ENCODE peak calls at places on chromosomes 11 and 22, in eight cellular contexts. D, Z, Q, M, P, V, X and Y are unnamed samples.
A peak's percentile ranks its signal among the peaks of the same experiment; 100 is the strongest.

GRCh38 chr11:131644204-131644603 is 273.8 kb downstream of the NTM start:
- DNase-seq in D (no peak), Z (no peak), Q (no peak), M (no peak), P (peak; percentile 22), V (no peak), X (no peak), Y (no peak)

GRCh38 chr11:34380696-34381095 is 22.9 kb upstream of the ABTB2 start:
- DNase-seq in D (peak; percentile 85), Z (peak; percentile 66), Q (peak; percentile 95), M (peak; percentile 53), P (no peak), V (no peak), X (peak; percentile 31), Y (no peak)

GRCh38 chr22:29257751-29258181 is 10.0 kb downstream of the RHBDD3 start:
- DNase-seq in D (no peak), Z (no peak), Q (no peak), M (no peak), P (no peak), V (no peak), X (no peak), Y (no peak)

GRCh38 chr22:21624880-21625791 is 4.7 kb downstream of the YDJC start:
- DNase-seq in D (no peak), Z (no peak), Q (no peak), M (no peak), P (no peak), V (no peak), X (no peak), Y (peak; percentile 62)

GRCh38 chr11:2912498-2912897 is 16.7 kb downstream of the PHLDA2 start:
- DNase-seq in D (peak; percentile 96), Z (peak; percentile 86), Q (peak; percentile 96), M (peak; percentile 85), P (peak; percentile 91), V (peak; percentile 28), X (peak; percentile 69), Y (no peak)

GRCh38 chr22:23673826-23674690 is 16.8 kb upstream of the RGL4 start:
- DNase-seq in D (no peak), Z (no peak), Q (no peak), M (no peak), P (peak; percentile 65), V (no peak), X (no peak), Y (no peak)

GRCh38 chr11:2415601-2416380 is 15.2 kb downstream of the TSSC4 start:
- DNase-seq in D (no peak), Z (no peak), Q (no peak), M (no peak), P (no peak), V (no peak), X (no peak), Y (peak; percentile 77)

GRCh38 chr11:72789493-72790131 is 4.2 kb downstream of the STARD10 start:
- DNase-seq in D (peak; percentile 29), Z (peak; percentile 72), Q (peak; percentile 75), M (peak; percentile 52), P (no peak), V (no peak), X (no peak), Y (no peak)

GRCh38 chr22:36486619-36487384 is 5.4 kb upstream of the TXN2 start:
- DNase-seq in D (peak; percentile 47), Z (peak; percentile 47), Q (peak; percentile 56), M (peak; percentile 68), P (peak; percentile 91), V (peak; percentile 43), X (peak; percentile 53), Y (peak; percentile 82)

GRCh38 chr11:84384637-84385227 is 1098.6 kb upstream of the CCDC90B start:
- DNase-seq in D (peak; percentile 28), Z (peak; percentile 30), Q (peak; percentile 73), M (peak; percentile 34), P (peak; percentile 79), V (peak; percentile 44), X (peak; percentile 30), Y (peak; percentile 82)

GRCh38 chr22:36762687-36763260 is 13.1 kb downstream of the IFT27 start:
- DNase-seq in D (no peak), Z (peak; percentile 7), Q (no peak), M (peak; percentile 68), P (peak; percentile 22), V (no peak), X (no peak), Y (peak; percentile 27)

GRCh38 chr22:50548046-50548912 is 2.6 kb downstream of the KLHDC7B start:
- DNase-seq in D (no peak), Z (no peak), Q (no peak), M (no peak), P (no peak), V (no peak), X (no peak), Y (peak; percentile 84)

GRCh38 chr11:67596753-67597300 is 9.9 kb upstream of the NDUFV1 start:
- DNase-seq in D (no peak), Z (no peak), Q (no peak), M (no peak), P (no peak), V (no peak), X (no peak), Y (no peak)

GRCh38 chr22:31206896-31207687 is 5.0 kb upstream of the LIMK2 start:
- DNase-seq in D (peak; percentile 69), Z (no peak), Q (peak; percentile 83), M (no peak), P (no peak), V (no peak), X (no peak), Y (no peak)

GRCh38 chr11:132504501-132505041 is 1027.7 kb downstream of the OPCML start:
- DNase-seq in D (no peak), Z (no peak), Q (no peak), M (no peak), P (peak; percentile 62), V (no peak), X (no peak), Y (no peak)

GRCh38 chr11:71169328-71169727 is 83.0 kb downstream of the SHANK2 start:
- DNase-seq in D (no peak), Z (no peak), Q (no peak), M (no peak), P (no peak), V (no peak), X (no peak), Y (no peak)

GRCh38 chr11:88315981-88316441 is 21.5 kb downstream of the CTSC start:
- DNase-seq in D (peak; percentile 73), Z (no peak), Q (peak; percentile 54), M (no peak), P (no peak), V (no peak), X (no peak), Y (no peak)

GRCh38 chr11:3134651-3135490 is 30.2 kb downstream of the OSBPL5 start:
- DNase-seq in D (no peak), Z (no peak), Q (no peak), M (no peak), P (peak; percentile 42), V (no peak), X (no peak), Y (no peak)

GRCh38 chr11:123426766-123427165 is 3.3 kb upstream of the GRAMD1B start:
- DNase-seq in D (no peak), Z (no peak), Q (no peak), M (no peak), P (no peak), V (no peak), X (no peak), Y (no peak)

GRCh38 chr11:62556102-62556871 is 9.7 kb upstream of the AHNAK start:
- DNase-seq in D (peak; percentile 96), Z (peak; percentile 92), Q (peak; percentile 98), M (peak; percentile 95), P (peak; percentile 95), V (peak; percentile 94), X (no peak), Y (peak; percentile 57)

GRCh38 chr11:121095561-121095960 is 5.5 kb upstream of the TECTA start:
- DNase-seq in D (peak; percentile 64), Z (no peak), Q (no peak), M (no peak), P (no peak), V (no peak), X (no peak), Y (no peak)

GRCh38 chr11:61061081-61061826 is 41.0 kb upstream of the CD5 start:
- DNase-seq in D (peak; percentile 79), Z (peak; percentile 30), Q (peak; percentile 81), M (no peak), P (peak; percentile 36), V (no peak), X (no peak), Y (peak; percentile 63)

GRCh38 chr11:134370526-134371435 is 39.0 kb downstream of the GLB1L2 start:
- DNase-seq in D (no peak), Z (no peak), Q (no peak), M (no peak), P (no peak), V (no peak), X (no peak), Y (no peak)
- H3K9me3 ChIP-seq in D (peaks cover 3% of the 10 kb centered on the region), Z (no peaks in the 10 kb centered on the region), Q (no peaks in the 10 kb centered on the region), M (peaks cover 36% of the 10 kb centered on the region), P (no peaks in the 10 kb centered on the region), V (no peaks in the 10 kb centered on the region), X (no peaks in the 10 kb centered on the region), Y (no peaks in the 10 kb centered on the region)

GRCh38 chr11:66020212-66020611 is 6.1 kb downstream of the CATSPER1 start:
- DNase-seq in D (no peak), Z (no peak), Q (no peak), M (no peak), P (no peak), V (no peak), X (no peak), Y (no peak)
- H3K9ac ChIP-seq in D (no peak overlapping the region), Z (no peak overlapping the region), Q (no peak overlapping the region), M (no peak overlapping the region), P (no peak overlapping the region), V (no peak overlapping the region), X (no peak overlapping the region), Y (no peak overlapping the region)

DNA sequence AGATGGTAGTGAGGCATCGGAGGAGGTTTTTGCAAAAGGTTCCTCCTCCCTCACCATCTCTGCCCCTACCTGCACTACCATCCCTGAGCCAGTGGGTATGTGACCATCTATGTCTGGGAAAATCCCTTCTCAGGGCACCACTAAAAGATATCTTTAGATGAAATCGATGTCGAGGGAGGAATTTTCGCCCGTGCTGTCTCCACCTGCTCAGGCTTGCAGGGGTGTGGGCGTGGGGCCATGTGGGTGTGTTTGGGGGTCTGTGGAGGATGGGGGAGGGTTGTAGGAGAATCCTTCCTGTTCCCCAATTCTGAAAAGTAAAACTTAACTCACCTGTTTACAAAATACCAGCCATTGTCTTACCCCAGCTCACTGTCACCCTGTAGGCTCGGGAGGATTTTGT is 12.4 kb downstream of the MPPED1 start:
- DNase-seq in D (no peak), Z (no peak), Q (no peak), M (no peak), P (no peak), V (no peak), X (no peak), Y (no peak)
- H3K27me3 ChIP-seq in D (peaks cover 6% of the 10 kb centered on the region), Z (no peaks in the 10 kb centered on the region), Q (peaks cover 31% of the 10 kb centered on the region), M (peaks cover 44% of the 10 kb centered on the region), P (no peaks in the 10 kb centered on the region), V (no peaks in the 10 kb centered on the region), X (peaks cover 4% of the 10 kb centered on the region), Y (no peaks in the 10 kb centered on the region)

DNA sequence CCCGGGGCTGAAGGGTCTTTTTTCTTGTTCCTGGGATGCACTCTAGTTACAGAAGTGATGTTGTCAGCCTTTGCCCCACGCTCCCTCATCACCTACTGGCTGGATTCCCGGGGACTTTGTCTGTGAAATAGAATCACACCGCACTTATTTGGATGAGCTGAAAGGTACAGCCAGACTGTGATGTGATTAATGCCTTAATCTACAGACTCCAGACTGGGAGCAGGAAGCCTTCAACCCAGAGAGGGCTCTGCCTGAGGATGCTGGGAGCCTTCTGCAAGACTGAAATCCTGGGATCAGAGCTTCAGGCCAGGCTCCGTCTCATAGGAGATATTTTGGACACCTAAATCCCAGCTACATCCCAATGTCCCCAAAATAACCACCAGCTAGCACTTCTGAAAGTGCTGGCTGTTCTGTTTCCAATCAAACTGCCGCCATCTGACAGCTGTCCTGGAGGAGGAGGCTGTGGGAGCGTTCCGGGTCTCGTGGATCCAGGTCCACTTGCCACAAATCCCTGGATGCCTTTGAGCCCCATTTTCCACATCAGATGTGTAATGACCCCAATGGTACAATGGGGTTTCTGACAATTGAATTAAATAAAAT is 688.5 kb downstream of the TBC1D22A start:
- DNase-seq in D (no peak), Z (no peak), Q (no peak), M (no peak), P (no peak), V (no peak), X (no peak), Y (no peak)
- H3K9me3 ChIP-seq in D (peaks cover 27% of the 10 kb centered on the region), Z (no peaks in the 10 kb centered on the region), Q (no peaks in the 10 kb centered on the region), M (peaks cover 55% of the 10 kb centered on the region), P (peaks cover 66% of the 10 kb centered on the region), V (peaks cover 5% of the 10 kb centered on the region), X (no peaks in the 10 kb centered on the region), Y (peaks cover 6% of the 10 kb centered on the region)